ENCODE peak calls at places on chromosomes 7 and 10, in four cellular contexts. H is tibial nerve, C is IMR-90, R is cardiac fibroblast. J is an unnamed sample.

GRCh38 chr10:104521901-104522827 is 118.9 kb upstream of the SORCS3 start:
- DNase-seq in C (no peak), R (no peak), H (no peak), J (no peak)

GRCh38 chr7:143299840-143300239 is 11.7 kb downstream of the CASP2 start:
- DNase-seq in H (peak), C (no peak), R (no peak), J (no peak)

GRCh38 chr7:87600130-87601124 is at the start of gene ABCB1:
- DNase-seq in H (peak), R (peak), C (peak), J (peak)

GRCh38 chr10:97121084-97121483 is 64.7 kb downstream of the SLIT1 start:
- DNase-seq in C (no peak), R (no peak), H (no peak), J (no peak)

GRCh38 chr7:104179178-104179577 is 28.6 kb downstream of the ORC5 start:
- DNase-seq in C (peak), H (no peak), R (no peak), J (no peak)

GRCh38 chr7:101736077-101736476 is 81.3 kb upstream of the CUX1 start:
- DNase-seq in H (no peak), C (no peak), R (no peak), J (no peak)

GRCh38 chr7:43674559-43675436 is 54.5 kb downstream of the COA1 start:
- DNase-seq in C (peak), H (no peak), R (peak), J (peak)

GRCh38 chr10:114615600-114616007 is 42.5 kb downstream of the ABLIM1 start:
- DNase-seq in R (no peak), H (no peak), C (no peak), J (no peak)

GRCh38 chr7:130154131-130154500 is 51.1 kb downstream of the TMEM209 start:
- DNase-seq in H (no peak), C (no peak), R (no peak), J (no peak)

GRCh38 chr7:139656387-139656786 is 121.4 kb downstream of the HIPK2 start:
- DNase-seq in H (no peak), C (no peak), R (peak), J (no peak)

GRCh38 chr10:87843714-87844113 is 19.6 kb downstream of the KLLN start:
- DNase-seq in C (no peak), R (no peak), H (no peak), J (no peak)

GRCh38 chr7:109879429-109879828 is 1211.5 kb upstream of the LRRN3 start:
- DNase-seq in R (no peak), H (no peak), C (no peak), J (no peak)

GRCh38 chr7:135291809-135292253 is 58.2 kb downstream of the STRA8 start:
- DNase-seq in R (peak), H (no peak), C (peak), J (no peak)

GRCh38 chr7:28840515-28841125 is 117.5 kb downstream of the TRIL start:
- DNase-seq in H (no peak), C (no peak), R (peak), J (peak)

GRCh38 chr10:122675278-122675677 is 24.4 kb downstream of the C10orf120 start:
- DNase-seq in H (no peak), R (no peak), C (no peak), J (no peak)

GRCh38 chr10:78920011-78920410 is 148.8 kb upstream of the ZMIZ1 start:
- DNase-seq in R (no peak), C (no peak), H (no peak), J (no peak)

GRCh38 chr10:49518982-49519578 is 19.8 kb downstream of the ERCC6 start:
- DNase-seq in H (peak), R (peak), C (peak), J (peak)

GRCh38 chr10:49655099-49655498 is 24.4 kb upstream of the C10orf53 start:
- DNase-seq in R (no peak), C (no peak), H (no peak), J (no peak)

GRCh38 chr10:113381906-113382562 is 170.8 kb upstream of the HABP2 start:
- DNase-seq in R (peak), H (no peak), C (peak), J (peak)

GRCh38 chr10:126373137-126373536 is 15.1 kb downstream of the ADAM12 start:
- DNase-seq in R (peak), H (no peak), C (peak), J (no peak)

GRCh38 chr7:71835056-71835455 is 577.1 kb downstream of the CALN1 start:
- DNase-seq in C (no peak), H (no peak), R (no peak), J (no peak)

GRCh38 chr7:134362587-134363483 is 46.1 kb upstream of the SLC35B4 start:
- DNase-seq in R (peak), C (peak), H (no peak), J (peak)

GRCh38 chr10:6885284-6885683 is 305.2 kb upstream of the PRKCQ start:
- DNase-seq in H (no peak), C (no peak), R (no peak), J (no peak)

GRCh38 chr7:70434376-70434775 is 697.6 kb upstream of the GALNT17 start:
- DNase-seq in C (no peak), H (no peak), R (no peak), J (no peak)

GRCh38 chr10:94361161-94361794 is 1.5 kb downstream of the NOC3L start:
- DNase-seq in C (no peak), H (peak), R (peak), J (peak)

GRCh38 chr7:23230586-23231195 is 15.9 kb upstream of the GPNMB start:
- DNase-seq in R (no peak), H (no peak), C (no peak), J (no peak)

GRCh38 chr10:131010965-131011575 is 300.5 kb downstream of the TCERG1L start:
- DNase-seq in R (no peak), H (no peak), C (no peak), J (no peak)

GRCh38 chr7:7438851-7439250 is 96.8 kb downstream of the COL28A1 start:
- DNase-seq in H (no peak), C (peak), R (peak), J (peak)

GRCh38 chr10:34827087-34827766 is 12.1 kb upstream of the PARD3 start:
- DNase-seq in C (no peak), R (peak), H (no peak), J (no peak)

GRCh38 chr7:157014635-157015555 is 4.4 kb upstream of the MNX1 start:
- DNase-seq in R (no peak), C (no peak), H (no peak), J (no peak)

DNA sequence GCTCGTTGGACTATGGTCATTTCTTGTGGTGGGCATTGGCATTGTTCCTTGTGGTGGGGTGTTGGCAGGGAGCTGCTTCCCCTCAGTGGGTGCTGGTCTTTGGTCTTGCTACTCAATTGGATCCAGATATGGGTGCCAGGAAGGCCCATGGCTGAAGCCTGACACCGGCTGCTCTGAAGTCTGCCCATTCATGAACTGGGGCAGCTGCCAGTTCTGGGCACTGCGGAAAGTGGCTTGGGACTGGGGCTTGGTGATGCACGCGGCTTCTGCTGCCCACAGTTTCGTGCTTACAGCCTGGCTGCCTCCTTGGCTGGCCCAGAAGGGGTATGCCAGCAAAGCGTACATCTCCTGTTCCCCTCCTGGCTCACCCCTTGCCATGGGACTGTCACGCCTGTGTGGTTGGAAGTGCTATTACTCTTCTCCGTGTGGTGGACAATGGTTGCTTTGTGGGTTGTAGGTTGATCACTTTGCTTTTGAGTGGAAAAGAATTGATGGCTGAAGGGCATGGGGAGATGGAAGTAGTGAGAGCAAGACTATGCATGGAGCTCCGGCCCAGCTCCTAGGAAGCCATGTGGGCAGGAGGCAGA is 54.7 kb downstream of the ADAMTS14 start:
- DNase-seq in H (no peak), C (no peak), R (no peak), J (no peak)
- H3K4me3 ChIP-seq in H (no peak), C (no peak), R (no peak), J (no peak)

DNA sequence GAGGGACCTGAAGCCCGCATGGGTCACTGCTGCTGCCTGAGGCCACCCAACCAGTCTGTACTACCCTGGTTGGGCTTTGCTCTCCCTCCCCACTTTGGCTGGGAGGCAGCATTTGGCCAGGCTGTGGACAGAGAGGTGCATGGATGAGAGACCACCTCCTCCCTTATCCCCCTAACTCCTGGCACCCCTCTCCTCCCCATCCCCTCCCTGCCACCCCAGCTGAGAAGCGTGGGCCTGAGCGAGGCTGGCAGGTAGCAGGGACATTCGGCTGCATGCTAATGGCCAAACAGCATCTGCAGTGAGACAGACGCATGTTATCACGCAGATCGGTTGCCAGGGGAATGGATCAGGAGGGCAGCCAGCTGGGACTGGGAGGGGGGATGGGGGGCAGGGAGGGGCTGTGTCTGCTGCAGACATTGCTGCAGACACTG is 2.5 kb downstream of the TMEM130 start:
- DNase-seq in R (no peak), H (no peak), C (peak), J (no peak)
- H3K4me3 ChIP-seq in R (no peak), H (no peak), C (no peak), J (no peak)

DNA sequence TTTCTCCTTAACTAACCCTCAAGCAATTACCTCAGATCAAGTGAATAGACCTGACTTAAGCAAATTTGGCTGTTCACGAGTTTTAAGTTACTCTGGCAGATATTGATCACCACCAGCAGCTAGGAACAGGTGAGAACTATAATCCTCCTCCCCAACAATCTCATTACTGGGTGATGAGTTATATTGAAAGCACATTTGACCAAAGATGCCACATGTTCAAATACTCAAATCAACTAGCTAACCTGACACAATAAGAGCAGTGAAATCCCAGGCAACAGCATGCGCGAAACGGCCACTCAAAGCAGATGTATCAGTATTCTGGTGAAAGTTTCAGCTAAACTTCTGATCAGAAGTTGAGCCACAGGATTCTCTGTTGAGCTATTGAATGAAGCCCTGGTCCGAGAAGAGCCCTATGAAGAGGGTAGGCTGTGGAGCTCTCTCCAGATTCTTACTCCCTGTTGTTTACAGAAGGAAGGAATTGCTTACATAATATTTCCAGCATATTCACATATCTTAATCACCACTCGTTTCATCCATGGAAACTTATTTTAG is 52.6 kb downstream of the CAV1 start:
- DNase-seq in R (no peak), C (peak), H (no peak), J (no peak)
- H3K4me3 ChIP-seq in R (no peak), C (no peak), H (no peak), J (no peak)

DNA sequence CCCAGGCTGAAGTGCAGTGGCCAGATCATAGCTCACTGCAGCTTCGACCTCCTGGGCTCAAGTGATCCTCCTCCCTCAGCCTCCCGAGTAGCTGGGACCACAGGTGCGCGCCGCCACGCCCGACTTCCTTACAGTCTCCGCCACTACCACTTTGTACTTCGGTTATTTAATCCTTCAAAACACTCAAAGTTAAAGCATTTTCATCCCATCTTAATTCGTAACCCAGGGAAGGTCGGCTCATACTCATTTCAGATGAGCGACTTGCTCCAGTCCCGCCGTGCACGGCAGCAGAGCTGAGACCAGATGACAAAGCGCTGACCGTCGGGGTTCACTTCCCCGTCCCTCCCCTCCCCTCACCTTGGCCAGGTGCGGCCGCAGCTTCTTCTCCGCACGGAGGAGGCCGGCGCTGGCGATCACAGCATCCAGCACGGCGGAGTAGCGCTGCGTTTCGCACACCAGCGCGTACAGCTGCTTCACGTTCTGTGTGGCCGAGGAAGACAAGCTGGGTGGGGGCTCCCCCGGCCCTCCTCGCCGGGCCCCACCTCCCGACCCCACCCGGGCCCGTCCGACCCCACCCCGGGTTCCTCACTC is 457 bp downstream of the NSUN5 start:
- DNase-seq in R (no peak), C (no peak), H (no peak), J (peak)
- H3K4me3 ChIP-seq in R (peak), C (peak), H (peak), J (peak)

DNA sequence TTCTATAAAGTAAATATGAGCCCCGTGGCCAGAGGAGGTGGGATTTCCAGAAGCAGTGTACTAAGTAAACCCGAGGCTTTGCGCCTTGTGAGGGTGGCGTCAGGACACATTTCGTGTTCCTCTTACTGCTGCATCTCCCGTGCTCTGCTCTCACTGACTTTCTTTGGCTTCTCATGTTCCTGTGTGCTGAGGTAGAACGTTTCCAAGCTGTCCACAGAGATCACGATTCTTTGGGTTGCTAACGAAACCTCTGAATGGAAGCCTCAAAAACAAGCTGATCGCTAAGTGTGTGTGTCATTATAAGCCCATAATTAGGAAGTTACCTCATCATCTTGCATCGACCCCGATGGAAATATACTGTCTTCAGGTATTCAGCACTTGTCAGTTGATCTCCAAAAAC is 131.8 kb downstream of the CELF2 start:
- DNase-seq in C (no peak), H (no peak), R (no peak), J (no peak)
- H3K4me3 ChIP-seq in C (no peak), H (no peak), R (no peak), J (no peak)

GRCh38 chr7:47307311-47307710 is 274.6 kb downstream of the TNS3 start:
- DNase-seq in C (no peak), H (no peak), R (no peak), J (no peak)

GRCh38 chr7:47303014-47303694 is 278.8 kb downstream of the TNS3 start:
- DNase-seq in C (no peak), H (no peak), R (no peak), J (no peak)

GRCh38 chr7:47303695-47304453 is 278.0 kb downstream of the TNS3 start:
- DNase-seq in H (no peak), C (no peak), R (no peak), J (no peak)

GRCh38 chr7:47302560-47302959 is 279.4 kb downstream of the TNS3 start:
- DNase-seq in C (no peak), R (no peak), H (no peak), J (no peak)

GRCh38 chr7:47304727-47305719 is 276.9 kb downstream of the TNS3 start:
- DNase-seq in R (no peak), C (no peak), H (no peak), J (no peak)
- H3K4me3 ChIP-seq in R (no peak), C (no peak), H (no peak), J (no peak)

GRCh38 chr10:71975087-71975890 is 11.1 kb downstream of the CHST3 start:
- DNase-seq in H (no peak), C (no peak), R (peak), J (no peak)
- H3K4me3 ChIP-seq in H (peak), C (no peak), R (no peak), J (no peak)

GRCh38 chr7:27244488-27245123 is 2.0 kb downstream of the EVX1 start:
- DNase-seq in R (no peak), C (no peak), H (no peak), J (no peak)

GRCh38 chr7:27247452-27248426 is 5.1 kb downstream of the EVX1 start:
- DNase-seq in R (no peak), C (no peak), H (no peak), J (no peak)

GRCh38 chr7:27247000-27247399 is 4.4 kb downstream of the EVX1 start:
- DNase-seq in C (no peak), H (no peak), R (no peak), J (no peak)

GRCh38 chr7:27245124-27245797 is 2.7 kb downstream of the EVX1 start:
- DNase-seq in H (no peak), R (no peak), C (no peak), J (no peak)

GRCh38 chr7:27245798-27246691 is 3.4 kb downstream of the EVX1 start:
- DNase-seq in R (no peak), H (no peak), C (no peak), J (no peak)
- H3K4me3 ChIP-seq in R (no peak), H (no peak), C (no peak), J (no peak)